ENCODE peak calls at places on chromosome 17, in seven cellular contexts. H is neuronal stem cell, R is GM23248, Z is IMR-90, U is endothelial cell of umbilical vein, W is fibroblast of lung, O is mammary epithelial cell. K is an unnamed sample. For H3K4me1, the result is how much of the 10 kb centered on the place peaks cover.

GRCh38 chr17:7380855-7381683 is at the start of gene TNK1:
- DNase-seq in O (peak), U (no peak), W (no peak), Z (no peak), H (no peak), R (peak), K (peak)

GRCh38 chr17:47982645-47983440 is 11.9 kb downstream of the CDK5RAP3 start:
- DNase-seq in U (peak), W (no peak), H (no peak), Z (no peak), O (no peak), R (no peak), K (no peak)

GRCh38 chr17:52532373-52532772 is 373.9 kb upstream of the CA10 start:
- DNase-seq in Z (no peak), R (no peak), H (no peak), W (no peak), U (no peak), O (no peak), K (no peak)

GRCh38 chr17:73476890-73477350 is 165.1 kb upstream of the CDC42EP4 start:
- DNase-seq in Z (no peak), U (no peak), R (no peak), O (no peak), W (no peak), H (no peak), K (no peak)

GRCh38 chr17:20264996-20265395 is 202.3 kb downstream of the LGALS9B start:
- DNase-seq in U (no peak), H (no peak), O (no peak), W (no peak), R (no peak), Z (no peak), K (no peak)

GRCh38 chr17:81057079-81057730 is 22.3 kb downstream of the BAIAP2 start:
- DNase-seq in H (no peak), R (peak), O (peak), U (peak), Z (no peak), W (peak), K (peak)

GRCh38 chr17:59619313-59620063 is at the start of gene CLTC:
- DNase-seq in R (peak), O (peak), U (peak), Z (peak), W (peak), H (peak), K (peak)

GRCh38 chr17:81484195-81484979 is 28.2 kb downstream of the ACTG1 start:
- DNase-seq in U (peak), Z (peak), R (peak), W (peak), H (peak), O (peak), K (peak)

GRCh38 chr17:46994993-46995392 is 15.9 kb upstream of the RPRML start:
- DNase-seq in Z (no peak), U (no peak), W (no peak), H (no peak), R (no peak), O (no peak), K (no peak)

GRCh38 chr17:37107406-37108083 is 158.8 kb downstream of the AATF start:
- DNase-seq in O (peak), U (no peak), W (peak), H (no peak), R (peak), Z (peak), K (peak)

GRCh38 chr17:28849281-28849680 is 5.5 kb upstream of the ERAL1 start:
- DNase-seq in W (peak), H (no peak), Z (no peak), R (peak), U (peak), O (no peak), K (no peak)

GRCh38 chr17:13792314-13792713 is 190.6 kb upstream of the HS3ST3A1 start:
- DNase-seq in U (no peak), R (peak), W (peak), Z (peak), H (no peak), O (no peak), K (peak)

GRCh38 chr17:65742433-65743312 is 181.2 kb upstream of the AXIN2 start:
- DNase-seq in H (no peak), U (peak), W (peak), Z (peak), R (peak), O (peak), K (peak)

GRCh38 chr17:44928950-44929720 is 13.8 kb upstream of the GFAP start:
- DNase-seq in O (no peak), R (peak), U (no peak), H (no peak), Z (no peak), W (no peak), K (no peak)

GRCh38 chr17:17028059-17028877 is 14.0 kb upstream of the MPRIP start:
- DNase-seq in U (no peak), Z (peak), O (peak), H (peak), W (peak), R (peak), K (peak)

GRCh38 chr17:7130626-7131467 is 16.2 kb upstream of the ASGR2 start:
- DNase-seq in H (no peak), R (no peak), O (no peak), U (peak), W (no peak), Z (no peak), K (no peak)

GRCh38 chr17:66829386-66829864 is 5.5 kb upstream of the CACNG5 start:
- DNase-seq in H (peak), U (peak), R (peak), O (peak), W (peak), Z (peak), K (peak)

GRCh38 chr17:74199306-74200092 is 4.0 kb upstream of the RPL38 start:
- DNase-seq in U (peak), O (peak), W (peak), Z (no peak), H (peak), R (peak), K (peak)

GRCh38 chr17:34741967-34742366 is 162.6 kb downstream of the TMEM132E start:
- DNase-seq in Z (no peak), U (no peak), W (no peak), R (no peak), O (no peak), H (no peak), K (no peak)

GRCh38 chr17:13244511-13244910 is 226.7 kb upstream of the ELAC2 start:
- DNase-seq in U (no peak), W (peak), H (no peak), R (peak), Z (no peak), O (no peak), K (peak)

GRCh38 chr17:78117027-78117981 is 11.3 kb downstream of the TMC6 start:
- DNase-seq in U (no peak), W (no peak), Z (no peak), R (no peak), H (no peak), O (no peak), K (no peak)

GRCh38 chr17:40111221-40112128 is 10.3 kb upstream of the MSL1 start:
- DNase-seq in Z (peak), U (peak), H (no peak), R (peak), O (peak), W (peak), K (peak)

GRCh38 chr17:73990290-73990689 is 213.2 kb upstream of the RPL38 start:
- DNase-seq in R (no peak), U (no peak), Z (no peak), H (no peak), O (no peak), W (no peak), K (no peak)

GRCh38 chr17:28727727-28728363 is 743 bp upstream of the NEK8 start:
- DNase-seq in H (peak), W (no peak), U (peak), R (peak), Z (peak), O (peak), K (peak)

GRCh38 chr17:32285770-32286517 is 20.3 kb downstream of the RHBDL3 start:
- DNase-seq in Z (no peak), U (no peak), R (no peak), W (no peak), H (no peak), O (no peak), K (no peak)

GRCh38 chr17:7191571-7192270 is 12.6 kb upstream of the ASGR1 start:
- DNase-seq in U (no peak), R (peak), O (no peak), H (peak), W (no peak), Z (peak), K (peak)

GRCh38 chr17:82230627-82231311 is 1.9 kb downstream of the SLC16A3 start:
- DNase-seq in H (peak), U (peak), O (peak), R (peak), Z (peak), W (peak), K (peak)

GRCh38 chr17:62091804-62092203 is 26.7 kb upstream of the MED13 start:
- DNase-seq in R (no peak), Z (no peak), W (no peak), H (no peak), O (no peak), U (no peak), K (no peak)

GRCh38 chr17:59331929-59332889 is 754 bp downstream of the YPEL2 start:
- DNase-seq in R (peak), O (peak), Z (no peak), U (no peak), W (no peak), H (peak), K (peak)

GRCh38 chr17:40303706-40304450 is 5.1 kb upstream of the RARA start:
- DNase-seq in O (no peak), H (no peak), R (peak), W (peak), U (no peak), Z (peak), K (peak)

GRCh38 chr17:69326302-69327059 is 452 bp downstream of the ABCA5 start:
- DNase-seq in R (peak), W (peak), U (peak), O (peak), Z (peak), H (peak), K (peak)

GRCh38 chr17:4582691-4583090 is 1.6 kb upstream of the SMTNL2 start:
- DNase-seq in O (no peak), Z (no peak), R (no peak), W (no peak), H (no peak), U (no peak), K (no peak)
- H3K4me1 ChIP-seq in O (under half), Z (under half), R (under half), W (under half), H (under half), U (under half), K (under half)

GRCh38 chr17:2595736-2596135 is 2.3 kb downstream of the PAFAH1B1 start:
- DNase-seq in W (peak), R (peak), O (no peak), H (no peak), Z (no peak), U (no peak), K (peak)
- H3K9ac ChIP-seq in W (peak), R (peak), O (peak), H (no peak), Z (peak), U (peak), K (peak)

DNA sequence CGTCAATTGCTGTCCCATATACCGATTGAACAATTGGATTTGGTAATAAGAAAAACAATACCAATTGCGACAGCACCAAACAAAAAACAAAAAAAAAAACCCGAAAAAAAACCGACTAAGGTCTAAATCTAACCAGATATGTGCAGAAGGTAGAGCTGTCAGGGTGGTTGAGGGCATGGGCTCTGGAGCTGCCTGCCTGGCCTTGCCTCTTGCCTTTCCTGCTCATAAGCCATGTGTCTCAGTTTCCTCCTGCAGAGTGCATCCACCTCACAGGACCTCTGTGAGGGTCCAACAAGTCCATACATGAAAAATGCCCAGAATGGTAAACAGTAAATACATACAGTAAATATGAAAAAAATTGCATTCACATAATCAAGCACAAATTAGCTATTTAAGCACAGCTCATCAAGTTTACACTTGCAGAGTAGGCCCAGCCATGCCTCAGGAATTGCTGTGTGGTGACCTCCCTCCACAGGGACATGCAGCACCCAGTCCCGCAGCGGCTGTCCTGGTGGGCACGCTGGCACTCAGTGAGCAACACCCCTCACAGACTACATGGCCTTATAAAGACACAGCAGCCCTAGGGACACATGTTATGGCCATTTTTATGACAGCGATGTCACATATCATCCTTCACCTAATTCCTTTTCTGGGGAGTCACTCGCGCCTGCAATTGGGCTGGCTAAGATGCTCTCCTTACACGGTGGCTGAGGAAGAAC is 17.9 kb downstream of the TBC1D28 start:
- DNase-seq in H (no peak), U (peak), W (no peak), Z (no peak), O (no peak), R (no peak), K (no peak)
- H3K4me3 ChIP-seq in H (no peak), U (no peak), W (no peak), Z (no peak), O (no peak), R (peak), K (peak)

GRCh38 chr17:8382052-8382879 is 727 bp downstream of the RPL26 start:
- DNase-seq in H (no peak), Z (no peak), U (peak), O (peak), W (peak), R (peak), K (peak)

GRCh38 chr17:8380049-8380448 is 2.9 kb downstream of the RPL26 start:
- DNase-seq in O (no peak), U (no peak), Z (no peak), W (no peak), H (no peak), R (no peak), K (no peak)

GRCh38 chr17:8384801-8385335 is 1.9 kb upstream of the RPL26 start:
- DNase-seq in U (peak), O (peak), H (no peak), Z (peak), R (peak), W (peak), K (peak)

GRCh38 chr17:8383143-8383974 is at the start of gene RPL26:
- DNase-seq in R (peak), O (peak), Z (peak), W (peak), H (peak), U (peak), K (peak)

GRCh38 chr17:8382880-8383142 is 182 bp downstream of the RPL26 start:
- DNase-seq in R (no peak), U (no peak), O (no peak), Z (no peak), W (no peak), H (no peak), K (no peak)
- H3K4me1 ChIP-seq in R (under half), U (under half), O (under half), Z (under half), W (under half), H (under half), K (under half)

GRCh38 chr17:50192873-50193274 is 8.6 kb downstream of the COL1A1 start:
- DNase-seq in H (no peak), R (peak), U (no peak), O (no peak), W (no peak), Z (no peak), K (peak)

GRCh38 chr17:50196036-50196435 is 5.4 kb downstream of the COL1A1 start:
- DNase-seq in W (no peak), U (no peak), H (no peak), Z (peak), O (no peak), R (peak), K (no peak)

GRCh38 chr17:50196826-50197225 is 4.6 kb downstream of the COL1A1 start:
- DNase-seq in W (peak), R (peak), O (peak), U (no peak), Z (peak), H (no peak), K (peak)

GRCh38 chr17:50194441-50195195 is 6.8 kb downstream of the COL1A1 start:
- DNase-seq in Z (no peak), R (peak), W (no peak), U (no peak), O (no peak), H (no peak), K (peak)

DNA sequence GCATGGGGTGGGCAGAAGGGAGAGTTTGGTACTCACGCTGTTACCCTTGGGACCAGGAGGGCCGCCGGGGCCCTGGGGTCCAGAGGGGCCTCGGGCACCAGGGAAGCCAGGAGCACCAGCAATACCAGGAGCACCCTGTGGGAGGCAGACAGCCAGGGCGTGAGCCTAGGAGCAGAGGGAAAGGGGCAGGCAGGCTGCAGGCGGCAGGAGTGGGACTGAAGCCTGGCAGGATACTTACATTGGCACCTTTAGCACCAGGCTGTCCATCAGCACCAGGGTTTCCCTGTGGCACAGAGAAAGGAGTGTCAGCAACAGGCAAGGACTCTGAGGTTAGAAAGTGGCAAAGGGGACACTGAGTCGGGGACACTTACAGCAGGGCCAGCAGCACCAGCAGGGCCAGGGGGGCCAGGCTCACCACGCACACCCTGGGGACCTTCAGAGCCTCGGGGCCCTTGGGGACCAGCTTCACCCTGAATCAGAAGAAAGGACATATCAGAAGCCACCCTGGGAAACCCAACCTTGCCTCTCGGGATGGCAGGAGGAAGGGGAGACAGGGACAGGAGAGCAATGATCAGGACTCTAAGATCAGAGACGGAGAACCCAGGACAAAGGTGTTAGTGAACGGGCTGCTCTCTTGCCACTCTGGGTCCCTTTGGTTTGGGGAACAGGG is 6.1 kb downstream of the COL1A1 start:
- DNase-seq in Z (peak), U (no peak), R (peak), O (no peak), W (no peak), H (no peak), K (peak)
- H3K9ac ChIP-seq in Z (peak), U (no peak), R (peak), O (no peak), W (peak), H (no peak), K (peak)